ENCODE peak calls at places on chromosomes 4 and X, in five cellular contexts. P is CD4-positive, alpha-beta memory T cell; I is lower lobe of right lung; X is Panc1; A is GM23248. E is an unnamed sample. For H3K36me3, the result is how much of the 10 kb centered on the place peaks cover.

GRCh38 chr4:108762559-108763225 is at the start of gene ETNPPL:
- DNase-seq in P (no peak), I (no peak), X (no peak), A (peak), E (no peak)

GRCh38 chr4:150580244-150580643 is 1.7 kb upstream of the MAB21L2 start:
- DNase-seq in P (no peak), I (no peak), X (no peak), A (no peak), E (no peak)

GRCh38 chr4:127685292-127685691 is 44.9 kb upstream of the SLC25A31 start:
- DNase-seq in P (no peak), I (no peak), X (no peak), A (peak), E (no peak)

GRCh38 chrX:69284491-69284890 is 119.2 kb upstream of the PJA1 start:
- DNase-seq in P (no peak), I (no peak), X (no peak), A (no peak), E (no peak)

GRCh38 chr4:140739971-140740370 is 16.2 kb downstream of the TBC1D9 start:
- DNase-seq in P (no peak), I (no peak), X (no peak), A (peak), E (no peak)

GRCh38 chr4:155807021-155807420 is 48.2 kb downstream of the GUCY1B1 start:
- DNase-seq in P (no peak), I (no peak), X (no peak), A (peak), E (no peak)

GRCh38 chr4:88583643-88584470 is 8.4 kb upstream of the HERC3 start:
- DNase-seq in P (no peak), I (no peak), X (no peak), A (peak), E (no peak)

GRCh38 chrX:54301516-54301915 is 56.3 kb downstream of the WNK3 start:
- DNase-seq in P (no peak), I (no peak), X (no peak), A (no peak), E (no peak)

GRCh38 chr4:124806403-124806802 is 93.9 kb upstream of the ANKRD50 start:
- DNase-seq in P (no peak), I (no peak), X (no peak), A (peak), E (no peak)

GRCh38 chr4:51853027-51853682 is 10.2 kb downstream of the DCUN1D4 start:
- DNase-seq in P (no peak), I (no peak), X (no peak), A (peak), E (no peak)

GRCh38 chr4:108272566-108272965 is 103.8 kb upstream of the LEF1 start:
- DNase-seq in P (no peak), I (no peak), X (no peak), A (no peak), E (no peak)

GRCh38 chr4:80162418-80162817 is 34.9 kb upstream of the PRDM8 start:
- DNase-seq in P (no peak), I (no peak), X (no peak), A (no peak), E (no peak)

GRCh38 chrX:17632942-17633341 is 104.4 kb upstream of the SCML1 start:
- DNase-seq in P (no peak), I (no peak), X (no peak), A (peak), E (no peak)

GRCh38 chr4:18767921-18768320 is 746.4 kb upstream of the LCORL start:
- DNase-seq in P (no peak), I (no peak), X (no peak), A (no peak), E (no peak)

DNA sequence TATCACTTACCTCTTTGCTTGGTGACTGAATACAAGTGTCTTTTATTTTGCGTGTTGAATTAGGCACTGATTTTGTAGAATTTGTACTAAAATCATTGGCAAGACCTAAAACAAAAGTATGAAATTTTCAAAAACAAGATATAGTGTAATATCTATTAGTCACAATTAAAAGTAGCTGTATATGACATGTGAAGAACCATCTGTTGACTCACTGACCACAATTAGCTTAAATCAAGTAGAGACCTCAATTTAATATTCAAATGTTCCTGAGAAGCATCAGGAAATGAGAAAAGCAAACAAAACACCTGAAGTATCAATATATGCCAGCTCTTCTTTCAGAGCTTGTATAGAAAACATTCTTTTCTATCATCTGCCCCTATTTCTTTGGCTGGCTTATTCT is 5.5 kb downstream of the CENPC start:
- DNase-seq in P (no peak), I (no peak), X (no peak), A (no peak), E (no peak)
- H3K36me3 ChIP-seq in P (under half), I (half or more), X (under half), A (half or more), E (under half)

DNA sequence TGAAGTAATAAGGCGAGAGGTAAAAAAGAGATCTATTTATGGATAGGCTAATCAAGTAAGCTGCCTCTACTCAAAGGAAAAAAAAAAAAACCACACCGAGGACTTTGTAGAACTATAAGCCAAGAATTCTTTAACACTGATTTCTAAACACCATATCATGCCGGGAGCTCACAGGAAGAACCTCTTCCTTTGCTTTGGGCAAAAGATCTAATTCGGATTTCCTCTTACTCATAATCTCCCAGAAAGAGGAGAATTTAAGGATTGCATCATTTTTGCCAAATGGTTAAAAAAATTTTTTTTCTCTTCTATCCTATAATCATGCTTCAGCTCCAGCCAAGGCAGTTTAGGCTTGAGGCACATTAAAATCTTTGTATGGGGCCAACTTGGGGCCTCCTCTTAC is 95.5 kb downstream of the ZNF827 start:
- DNase-seq in P (no peak), I (no peak), X (no peak), A (peak), E (no peak)
- H3K36me3 ChIP-seq in P (under half), I (under half), X (under half), A (under half), E (under half)

DNA sequence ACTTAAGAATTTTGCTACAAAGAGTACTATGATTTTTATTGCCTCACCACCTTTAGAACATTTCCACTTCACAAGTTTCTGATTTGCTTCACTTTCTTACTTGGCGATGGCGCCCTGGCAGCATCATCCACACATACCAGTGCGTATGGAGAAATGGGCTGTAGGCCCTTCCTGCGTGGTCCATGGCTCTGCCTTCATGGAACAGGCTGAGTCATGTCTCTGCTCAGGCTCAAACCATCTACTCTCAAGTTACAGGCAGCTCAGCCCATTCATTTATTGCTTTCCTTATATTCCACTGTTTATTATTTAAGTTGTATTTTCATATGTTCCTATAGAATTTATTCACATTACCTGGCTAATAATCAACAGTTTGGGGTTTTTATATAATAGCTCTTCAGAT is 21.1 kb downstream of the CASP3 start:
- DNase-seq in P (no peak), I (no peak), X (no peak), A (no peak), E (no peak)
- H3K36me3 ChIP-seq in P (under half), I (half or more), X (under half), A (under half), E (under half)

GRCh38 chrX:6891404-6891803 is 256.1 kb upstream of the STS start:
- DNase-seq in P (no peak), I (no peak), X (no peak), A (no peak), E (no peak)

GRCh38 chrX:6890862-6891261 is 256.6 kb upstream of the STS start:
- DNase-seq in P (no peak), I (no peak), X (no peak), A (no peak), E (no peak)
- H3K36me3 ChIP-seq in P (under half), I (under half), X (under half), A (under half), E (under half)

GRCh38 chr4:82825425-82825824 is 26.8 kb upstream of the SCD5 start:
- DNase-seq in P (no peak), I (no peak), X (no peak), A (no peak), E (no peak)

GRCh38 chr4:82818974-82819662 is 20.5 kb upstream of the SCD5 start:
- DNase-seq in P (no peak), I (no peak), X (no peak), A (no peak), E (no peak)

GRCh38 chr4:82820689-82821088 is 22.1 kb upstream of the SCD5 start:
- DNase-seq in P (no peak), I (no peak), X (no peak), A (peak), E (no peak)

GRCh38 chr4:82823062-82823461 is 24.5 kb upstream of the SCD5 start:
- DNase-seq in P (no peak), I (no peak), X (no peak), A (peak), E (no peak)
- H3K36me3 ChIP-seq in P (half or more), I (half or more), X (half or more), A (half or more), E (half or more)

GRCh38 chrX:10620121-10620699 is at the start of gene MID1:
- DNase-seq in P (no peak), I (peak), X (no peak), A (peak), E (no peak)
- H3K36me3 ChIP-seq in P (under half), I (under half), X (under half), A (under half), E (under half)

GRCh38 chr4:48110452-48110978 is 23.5 kb downstream of the TXK start:
- DNase-seq in P (no peak), I (no peak), X (no peak), A (no peak), E (no peak)
- H3K36me3 ChIP-seq in P (under half), I (under half), X (under half), A (under half), E (under half)

DNA sequence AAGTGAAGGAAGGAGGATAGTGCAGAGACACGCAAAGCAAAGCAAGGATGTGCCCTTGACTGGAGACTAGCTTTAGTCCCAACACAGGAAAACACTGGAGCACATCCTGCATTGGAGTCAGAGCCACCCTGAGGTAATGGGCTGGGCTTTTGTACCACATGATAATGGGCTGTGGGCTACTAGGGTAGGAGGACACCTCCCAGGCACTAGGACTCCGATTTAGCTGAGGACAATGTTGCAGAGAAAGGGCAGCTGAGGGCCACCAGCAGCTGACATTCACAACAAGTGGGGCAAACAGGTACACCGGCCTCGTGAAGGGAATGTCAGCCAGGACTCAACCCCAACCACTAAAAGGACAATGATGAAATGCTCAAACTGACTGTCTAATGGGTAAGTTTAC is 10.2 kb downstream of the SDAD1 start:
- DNase-seq in P (no peak), I (no peak), X (no peak), A (no peak), E (no peak)
- H3K36me3 ChIP-seq in P (under half), I (half or more), X (under half), A (half or more), E (under half)

GRCh38 chr4:36237366-36238353 is 6.7 kb downstream of the ARAP2 start:
- DNase-seq in P (no peak), I (no peak), X (no peak), A (no peak), E (no peak)

GRCh38 chr4:36236159-36236558 is 8.2 kb downstream of the ARAP2 start:
- DNase-seq in P (no peak), I (no peak), X (no peak), A (no peak), E (no peak)

GRCh38 chr4:36230523-36230922 is 13.8 kb downstream of the ARAP2 start:
- DNase-seq in P (no peak), I (no peak), X (no peak), A (no peak), E (no peak)

GRCh38 chr4:36235306-36235705 is 9.0 kb downstream of the ARAP2 start:
- DNase-seq in P (no peak), I (no peak), X (no peak), A (no peak), E (no peak)

GRCh38 chr4:36233567-36234266 is 10.6 kb downstream of the ARAP2 start:
- DNase-seq in P (no peak), I (no peak), X (no peak), A (no peak), E (no peak)
- H3K36me3 ChIP-seq in P (under half), I (under half), X (under half), A (under half), E (under half)

GRCh38 chr4:1223841-1224809 is 24.8 kb downstream of the CTBP1 start:
- DNase-seq in P (no peak), I (no peak), X (no peak), A (no peak), E (no peak)

GRCh38 chr4:1221155-1221870 is 27.6 kb downstream of the CTBP1 start:
- DNase-seq in P (peak), I (no peak), X (no peak), A (no peak), E (no peak)

GRCh38 chr4:1225272-1226166 is 23.4 kb downstream of the CTBP1 start:
- DNase-seq in P (no peak), I (no peak), X (no peak), A (no peak), E (no peak)

GRCh38 chr4:1222036-1222789 is 26.7 kb downstream of the CTBP1 start:
- DNase-seq in P (peak), I (no peak), X (no peak), A (no peak), E (no peak)

DNA sequence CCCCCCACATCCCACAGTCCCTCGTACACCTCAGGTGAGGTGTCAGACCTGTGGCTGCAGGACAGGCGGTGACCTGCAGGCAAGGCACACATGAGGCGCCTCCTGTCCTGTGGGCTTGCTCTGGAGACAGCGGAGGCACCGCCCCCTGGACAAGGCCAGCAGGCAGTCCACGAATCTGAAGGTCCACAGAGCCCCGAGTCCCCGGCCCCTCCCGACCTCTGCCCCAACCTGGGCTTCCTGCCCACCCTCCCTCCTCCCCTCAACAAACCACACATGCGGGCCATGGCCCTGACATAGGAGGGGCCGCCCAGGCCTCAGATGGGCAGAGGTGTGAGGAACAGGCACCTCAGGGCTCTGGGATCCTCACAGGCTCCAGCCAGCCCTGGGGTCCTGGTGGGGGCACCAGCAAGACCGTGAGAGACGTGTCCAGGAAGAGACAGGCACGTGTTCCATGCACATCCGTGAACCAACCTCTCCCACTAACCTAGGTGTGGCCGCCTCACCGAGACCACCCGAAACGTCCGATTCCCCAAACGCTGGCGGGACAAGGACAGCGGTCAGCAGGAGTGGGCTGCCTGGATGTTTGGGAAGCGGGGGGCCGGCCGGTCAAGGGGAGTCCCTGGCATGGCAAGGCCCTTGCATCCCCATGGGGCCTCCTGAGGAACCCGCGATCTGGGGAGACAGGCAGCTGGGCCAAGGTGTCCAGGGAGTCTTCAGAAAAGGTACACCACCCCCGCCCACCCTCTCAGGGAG is 25.8 kb downstream of the CTBP1 start:
- DNase-seq in P (peak), I (no peak), X (no peak), A (no peak), E (no peak)
- H3K36me3 ChIP-seq in P (under half), I (half or more), X (under half), A (under half), E (under half)